ENCODE peak calls at places on chromosomes 1 and 21, in six cellular contexts. One of them, this sample, is unnamed.

GRCh38 chr1:183881387-183882084 is 76.6 kb downstream of the RGL1 start:
- DNase-seq in cardiac fibroblast: peak
- DNase-seq in NCI-H146: no peak
- DNase-seq in RCC 7860: peak
- DNase-seq in HTR-8/SVneo: peak
- DNase-seq in heart right ventricle: peak
- DNase-seq in this sample: no peak

GRCh38 chr1:3524571-3525203 is 70.2 kb downstream of the ARHGEF16 start:
- DNase-seq in cardiac fibroblast: no peak
- DNase-seq in NCI-H146: no peak
- DNase-seq in RCC 7860: no peak
- DNase-seq in HTR-8/SVneo: no peak
- DNase-seq in heart right ventricle: no peak
- DNase-seq in this sample: no peak

GRCh38 chr1:54220004-54220811 is 20.2 kb downstream of the MRPL37 start:
- DNase-seq in cardiac fibroblast: peak
- DNase-seq in NCI-H146: no peak
- DNase-seq in RCC 7860: no peak
- DNase-seq in HTR-8/SVneo: no peak
- DNase-seq in heart right ventricle: peak
- DNase-seq in this sample: no peak

GRCh38 chr21:42213082-42213774 is 5.7 kb upstream of the ABCG1 start:
- DNase-seq in cardiac fibroblast: no peak
- DNase-seq in NCI-H146: no peak
- DNase-seq in RCC 7860: no peak
- DNase-seq in HTR-8/SVneo: no peak
- DNase-seq in heart right ventricle: no peak
- DNase-seq in this sample: no peak

GRCh38 chr1:63622847-63623566 is 29.8 kb downstream of the PGM1 start:
- DNase-seq in cardiac fibroblast: no peak
- DNase-seq in NCI-H146: no peak
- DNase-seq in RCC 7860: no peak
- DNase-seq in HTR-8/SVneo: no peak
- DNase-seq in heart right ventricle: no peak
- DNase-seq in this sample: peak

GRCh38 chr1:11563560-11564069 is 84.7 kb downstream of the DISP3 start:
- DNase-seq in cardiac fibroblast: peak
- DNase-seq in NCI-H146: peak
- DNase-seq in RCC 7860: no peak
- DNase-seq in HTR-8/SVneo: no peak
- DNase-seq in heart right ventricle: no peak
- DNase-seq in this sample: peak

GRCh38 chr1:186578325-186579016 is 101.8 kb downstream of the PTGS2 start:
- DNase-seq in cardiac fibroblast: no peak
- DNase-seq in NCI-H146: no peak
- DNase-seq in RCC 7860: no peak
- DNase-seq in HTR-8/SVneo: no peak
- DNase-seq in heart right ventricle: no peak
- DNase-seq in this sample: no peak

GRCh38 chr1:194256010-194256409 is 1069.6 kb upstream of the B3GALT2 start:
- DNase-seq in cardiac fibroblast: no peak
- DNase-seq in NCI-H146: no peak
- DNase-seq in RCC 7860: no peak
- DNase-seq in HTR-8/SVneo: no peak
- DNase-seq in heart right ventricle: no peak
- DNase-seq in this sample: no peak

GRCh38 chr1:156510709-156511108 is 10.1 kb upstream of the MEF2D start:
- DNase-seq in cardiac fibroblast: peak
- DNase-seq in NCI-H146: no peak
- DNase-seq in RCC 7860: no peak
- DNase-seq in HTR-8/SVneo: no peak
- DNase-seq in heart right ventricle: peak
- DNase-seq in this sample: no peak

GRCh38 chr1:156898151-156898550 is 4.6 kb downstream of the PEAR1 start:
- DNase-seq in cardiac fibroblast: peak
- DNase-seq in NCI-H146: no peak
- DNase-seq in RCC 7860: no peak
- DNase-seq in HTR-8/SVneo: peak
- DNase-seq in heart right ventricle: peak
- DNase-seq in this sample: no peak

GRCh38 chr1:166165661-166166399 is 971 bp downstream of the FAM78B start:
- DNase-seq in cardiac fibroblast: no peak
- DNase-seq in NCI-H146: peak
- DNase-seq in RCC 7860: no peak
- DNase-seq in HTR-8/SVneo: no peak
- DNase-seq in heart right ventricle: peak
- DNase-seq in this sample: no peak

GRCh38 chr1:226078336-226078735 is 15.8 kb downstream of the H3-3A start:
- DNase-seq in cardiac fibroblast: no peak
- DNase-seq in NCI-H146: no peak
- DNase-seq in RCC 7860: no peak
- DNase-seq in HTR-8/SVneo: no peak
- DNase-seq in heart right ventricle: no peak
- DNase-seq in this sample: no peak

GRCh38 chr1:200670215-200671118 is 760 bp upstream of the DDX59 start:
- DNase-seq in cardiac fibroblast: no peak
- DNase-seq in NCI-H146: peak
- DNase-seq in RCC 7860: peak
- DNase-seq in HTR-8/SVneo: peak
- DNase-seq in heart right ventricle: peak
- DNase-seq in this sample: peak

GRCh38 chr1:95953005-95953404 is 719.0 kb downstream of the RWDD3 start:
- DNase-seq in cardiac fibroblast: peak
- DNase-seq in NCI-H146: peak
- DNase-seq in RCC 7860: no peak
- DNase-seq in HTR-8/SVneo: no peak
- DNase-seq in heart right ventricle: no peak
- DNase-seq in this sample: peak

GRCh38 chr21:31446206-31446900 is 102.3 kb upstream of the TIAM1 start:
- DNase-seq in cardiac fibroblast: no peak
- DNase-seq in NCI-H146: no peak
- DNase-seq in RCC 7860: no peak
- DNase-seq in HTR-8/SVneo: no peak
- DNase-seq in heart right ventricle: no peak
- DNase-seq in this sample: no peak

GRCh38 chr1:11071463-11072215 is 11.8 kb upstream of the SRM start:
- DNase-seq in cardiac fibroblast: no peak
- DNase-seq in NCI-H146: peak
- DNase-seq in RCC 7860: no peak
- DNase-seq in HTR-8/SVneo: no peak
- DNase-seq in heart right ventricle: no peak
- DNase-seq in this sample: peak

GRCh38 chr1:146034976-146035469 is 13.5 kb upstream of the HJV start:
- DNase-seq in cardiac fibroblast: peak
- DNase-seq in NCI-H146: peak
- DNase-seq in RCC 7860: peak
- DNase-seq in HTR-8/SVneo: peak
- DNase-seq in heart right ventricle: no peak
- DNase-seq in this sample: peak

GRCh38 chr1:206105612-206106011 is 11.6 kb downstream of the AVPR1B start:
- DNase-seq in cardiac fibroblast: no peak
- DNase-seq in NCI-H146: no peak
- DNase-seq in RCC 7860: no peak
- DNase-seq in HTR-8/SVneo: no peak
- DNase-seq in heart right ventricle: no peak
- DNase-seq in this sample: no peak

GRCh38 chr1:161864577-161864976 is 98.5 kb downstream of the ATF6 start:
- DNase-seq in cardiac fibroblast: peak
- DNase-seq in NCI-H146: no peak
- DNase-seq in RCC 7860: no peak
- DNase-seq in HTR-8/SVneo: peak
- DNase-seq in heart right ventricle: no peak
- DNase-seq in this sample: no peak

GRCh38 chr1:10494754-10495474 is 20.2 kb downstream of the PEX14 start:
- DNase-seq in cardiac fibroblast: peak
- DNase-seq in NCI-H146: peak
- DNase-seq in RCC 7860: peak
- DNase-seq in HTR-8/SVneo: peak
- DNase-seq in heart right ventricle: peak
- DNase-seq in this sample: peak

GRCh38 chr1:214581785-214582184 is 21.2 kb upstream of the CENPF start:
- DNase-seq in cardiac fibroblast: peak
- DNase-seq in NCI-H146: no peak
- DNase-seq in RCC 7860: peak
- DNase-seq in HTR-8/SVneo: peak
- DNase-seq in heart right ventricle: no peak
- DNase-seq in this sample: no peak

This sample was measured in NCI-H510A treated with DMSO at 0.1 percent for 48 hours.